ENCODE peak calls at places on chromosomes 3 and 15, in ten cellular contexts. One of them, this sample, is unnamed.

GRCh38 chr3:144104146-144104545 is 132.5 kb downstream of the DIPK2A start:
- DNase-seq in NCI-H2081: peak
- DNase-seq in foreskin fibroblast: no peak
- DNase-seq in stimulated activated naive CD8-positive, alpha-beta T cell treated with anti-CD3 and anti-CD28 coated beads, Interleukin-15, Interleukin-2, amounts not matched to agents 100 U/mL and 50 U/mL, for 24 hours: no peak
- DNase-seq in Caco-2: no peak
- DNase-seq in GM10248: no peak
- DNase-seq in stimulated activated effector memory CD8-positive, alpha-beta T cell treated with anti-CD3 and anti-CD28 coated beads, Interleukin-12 subunit alpha, Interleukin-12 subunit beta, amount 100 ng/mL, for 72 hours: no peak
- DNase-seq in T-cell: no peak
- DNase-seq in adrenal gland: no peak
- DNase-seq in AG09309: no peak
- DNase-seq in this sample: no peak

GRCh38 chr15:72229076-72229946 is 1.7 kb downstream of the PKM start:
- DNase-seq in GM10248: no peak
- DNase-seq in AG09309: no peak
- DNase-seq in stimulated activated effector memory CD8-positive, alpha-beta T cell treated with anti-CD3 and anti-CD28 coated beads, Interleukin-12 subunit alpha, Interleukin-12 subunit beta, amount 100 ng/mL, for 72 hours: peak
- DNase-seq in stimulated activated naive CD8-positive, alpha-beta T cell treated with anti-CD3 and anti-CD28 coated beads, Interleukin-15, Interleukin-2, amounts not matched to agents 100 U/mL and 50 U/mL, for 24 hours: peak
- DNase-seq in T-cell: peak
- DNase-seq in foreskin fibroblast: no peak
- DNase-seq in Caco-2: no peak
- DNase-seq in NCI-H2081: peak
- DNase-seq in adrenal gland: no peak
- DNase-seq in this sample: no peak

GRCh38 chr3:198107840-198108734 is 148.1 kb downstream of the LMLN start:
- DNase-seq in foreskin fibroblast: peak
- DNase-seq in AG09309: no peak
- DNase-seq in adrenal gland: no peak
- DNase-seq in GM10248: no peak
- DNase-seq in T-cell: no peak
- DNase-seq in NCI-H2081: no peak
- DNase-seq in stimulated activated effector memory CD8-positive, alpha-beta T cell treated with anti-CD3 and anti-CD28 coated beads, Interleukin-12 subunit alpha, Interleukin-12 subunit beta, amount 100 ng/mL, for 72 hours: no peak
- DNase-seq in stimulated activated naive CD8-positive, alpha-beta T cell treated with anti-CD3 and anti-CD28 coated beads, Interleukin-15, Interleukin-2, amounts not matched to agents 100 U/mL and 50 U/mL, for 24 hours: no peak
- DNase-seq in Caco-2: no peak
- DNase-seq in this sample: no peak

GRCh38 chr15:85751731-85752421 is 42.8 kb downstream of the KLHL25 start:
- DNase-seq in GM10248: no peak
- DNase-seq in stimulated activated naive CD8-positive, alpha-beta T cell treated with anti-CD3 and anti-CD28 coated beads, Interleukin-15, Interleukin-2, amounts not matched to agents 100 U/mL and 50 U/mL, for 24 hours: no peak
- DNase-seq in Caco-2: peak
- DNase-seq in adrenal gland: no peak
- DNase-seq in NCI-H2081: no peak
- DNase-seq in foreskin fibroblast: no peak
- DNase-seq in AG09309: no peak
- DNase-seq in T-cell: no peak
- DNase-seq in stimulated activated effector memory CD8-positive, alpha-beta T cell treated with anti-CD3 and anti-CD28 coated beads, Interleukin-12 subunit alpha, Interleukin-12 subunit beta, amount 100 ng/mL, for 72 hours: no peak
- DNase-seq in this sample: no peak

GRCh38 chr3:184465883-184466412 is 86.1 kb downstream of the CHRD start:
- DNase-seq in GM10248: no peak
- DNase-seq in stimulated activated naive CD8-positive, alpha-beta T cell treated with anti-CD3 and anti-CD28 coated beads, Interleukin-15, Interleukin-2, amounts not matched to agents 100 U/mL and 50 U/mL, for 24 hours: no peak
- DNase-seq in foreskin fibroblast: no peak
- DNase-seq in AG09309: no peak
- DNase-seq in stimulated activated effector memory CD8-positive, alpha-beta T cell treated with anti-CD3 and anti-CD28 coated beads, Interleukin-12 subunit alpha, Interleukin-12 subunit beta, amount 100 ng/mL, for 72 hours: no peak
- DNase-seq in NCI-H2081: no peak
- DNase-seq in Caco-2: no peak
- DNase-seq in adrenal gland: no peak
- DNase-seq in T-cell: no peak
- DNase-seq in this sample: no peak

GRCh38 chr15:40844543-40844981 is 714 bp downstream of the SPINT1 start:
- DNase-seq in Caco-2: no peak
- DNase-seq in stimulated activated naive CD8-positive, alpha-beta T cell treated with anti-CD3 and anti-CD28 coated beads, Interleukin-15, Interleukin-2, amounts not matched to agents 100 U/mL and 50 U/mL, for 24 hours: peak
- DNase-seq in stimulated activated effector memory CD8-positive, alpha-beta T cell treated with anti-CD3 and anti-CD28 coated beads, Interleukin-12 subunit alpha, Interleukin-12 subunit beta, amount 100 ng/mL, for 72 hours: no peak
- DNase-seq in foreskin fibroblast: no peak
- DNase-seq in adrenal gland: no peak
- DNase-seq in AG09309: no peak
- DNase-seq in NCI-H2081: peak
- DNase-seq in T-cell: peak
- DNase-seq in GM10248: peak
- DNase-seq in this sample: no peak

GRCh38 chr3:151841801-151842200 is 27.9 kb downstream of the AADAC start:
- DNase-seq in T-cell: no peak
- DNase-seq in foreskin fibroblast: no peak
- DNase-seq in Caco-2: no peak
- DNase-seq in stimulated activated naive CD8-positive, alpha-beta T cell treated with anti-CD3 and anti-CD28 coated beads, Interleukin-15, Interleukin-2, amounts not matched to agents 100 U/mL and 50 U/mL, for 24 hours: no peak
- DNase-seq in AG09309: no peak
- DNase-seq in GM10248: no peak
- DNase-seq in adrenal gland: no peak
- DNase-seq in stimulated activated effector memory CD8-positive, alpha-beta T cell treated with anti-CD3 and anti-CD28 coated beads, Interleukin-12 subunit alpha, Interleukin-12 subunit beta, amount 100 ng/mL, for 72 hours: no peak
- DNase-seq in NCI-H2081: no peak
- DNase-seq in this sample: no peak

GRCh38 chr3:87206070-87206469 is 21.0 kb upstream of the CHMP2B start:
- DNase-seq in adrenal gland: no peak
- DNase-seq in stimulated activated naive CD8-positive, alpha-beta T cell treated with anti-CD3 and anti-CD28 coated beads, Interleukin-15, Interleukin-2, amounts not matched to agents 100 U/mL and 50 U/mL, for 24 hours: no peak
- DNase-seq in AG09309: peak
- DNase-seq in NCI-H2081: no peak
- DNase-seq in stimulated activated effector memory CD8-positive, alpha-beta T cell treated with anti-CD3 and anti-CD28 coated beads, Interleukin-12 subunit alpha, Interleukin-12 subunit beta, amount 100 ng/mL, for 72 hours: no peak
- DNase-seq in foreskin fibroblast: peak
- DNase-seq in T-cell: no peak
- DNase-seq in GM10248: no peak
- DNase-seq in Caco-2: no peak
- DNase-seq in this sample: peak

GRCh38 chr3:125107861-125108567 is 52.2 kb upstream of the HEG1 start:
- DNase-seq in Caco-2: no peak
- DNase-seq in NCI-H2081: no peak
- DNase-seq in AG09309: peak
- DNase-seq in foreskin fibroblast: peak
- DNase-seq in T-cell: no peak
- DNase-seq in GM10248: peak
- DNase-seq in adrenal gland: no peak
- DNase-seq in stimulated activated naive CD8-positive, alpha-beta T cell treated with anti-CD3 and anti-CD28 coated beads, Interleukin-15, Interleukin-2, amounts not matched to agents 100 U/mL and 50 U/mL, for 24 hours: no peak
- DNase-seq in stimulated activated effector memory CD8-positive, alpha-beta T cell treated with anti-CD3 and anti-CD28 coated beads, Interleukin-12 subunit alpha, Interleukin-12 subunit beta, amount 100 ng/mL, for 72 hours: peak
- DNase-seq in this sample: peak

GRCh38 chr3:38347421-38348200 is 1.0 kb downstream of the XYLB start:
- DNase-seq in Caco-2: peak
- DNase-seq in AG09309: no peak
- DNase-seq in NCI-H2081: no peak
- DNase-seq in stimulated activated effector memory CD8-positive, alpha-beta T cell treated with anti-CD3 and anti-CD28 coated beads, Interleukin-12 subunit alpha, Interleukin-12 subunit beta, amount 100 ng/mL, for 72 hours: no peak
- DNase-seq in adrenal gland: no peak
- DNase-seq in stimulated activated naive CD8-positive, alpha-beta T cell treated with anti-CD3 and anti-CD28 coated beads, Interleukin-15, Interleukin-2, amounts not matched to agents 100 U/mL and 50 U/mL, for 24 hours: no peak
- DNase-seq in foreskin fibroblast: no peak
- DNase-seq in GM10248: no peak
- DNase-seq in T-cell: no peak
- DNase-seq in this sample: no peak

GRCh38 chr3:48092270-48092669 is 76.1 kb upstream of the MAP4 start:
- DNase-seq in NCI-H2081: no peak
- DNase-seq in Caco-2: no peak
- DNase-seq in T-cell: no peak
- DNase-seq in stimulated activated naive CD8-positive, alpha-beta T cell treated with anti-CD3 and anti-CD28 coated beads, Interleukin-15, Interleukin-2, amounts not matched to agents 100 U/mL and 50 U/mL, for 24 hours: no peak
- DNase-seq in AG09309: no peak
- DNase-seq in adrenal gland: no peak
- DNase-seq in foreskin fibroblast: no peak
- DNase-seq in GM10248: no peak
- DNase-seq in stimulated activated effector memory CD8-positive, alpha-beta T cell treated with anti-CD3 and anti-CD28 coated beads, Interleukin-12 subunit alpha, Interleukin-12 subunit beta, amount 100 ng/mL, for 72 hours: no peak
- DNase-seq in this sample: no peak

GRCh38 chr3:196159952-196160804 is 51.0 kb downstream of the ZDHHC19 start:
- DNase-seq in GM10248: peak
- DNase-seq in foreskin fibroblast: peak
- DNase-seq in adrenal gland: no peak
- DNase-seq in Caco-2: no peak
- DNase-seq in T-cell: no peak
- DNase-seq in AG09309: peak
- DNase-seq in stimulated activated effector memory CD8-positive, alpha-beta T cell treated with anti-CD3 and anti-CD28 coated beads, Interleukin-12 subunit alpha, Interleukin-12 subunit beta, amount 100 ng/mL, for 72 hours: no peak
- DNase-seq in stimulated activated naive CD8-positive, alpha-beta T cell treated with anti-CD3 and anti-CD28 coated beads, Interleukin-15, Interleukin-2, amounts not matched to agents 100 U/mL and 50 U/mL, for 24 hours: peak
- DNase-seq in NCI-H2081: no peak
- DNase-seq in this sample: peak

GRCh38 chr15:88865498-88866099 is 29.7 kb downstream of the HAPLN3 start:
- DNase-seq in NCI-H2081: no peak
- DNase-seq in GM10248: no peak
- DNase-seq in Caco-2: no peak
- DNase-seq in adrenal gland: no peak
- DNase-seq in stimulated activated effector memory CD8-positive, alpha-beta T cell treated with anti-CD3 and anti-CD28 coated beads, Interleukin-12 subunit alpha, Interleukin-12 subunit beta, amount 100 ng/mL, for 72 hours: no peak
- DNase-seq in foreskin fibroblast: no peak
- DNase-seq in stimulated activated naive CD8-positive, alpha-beta T cell treated with anti-CD3 and anti-CD28 coated beads, Interleukin-15, Interleukin-2, amounts not matched to agents 100 U/mL and 50 U/mL, for 24 hours: no peak
- DNase-seq in AG09309: no peak
- DNase-seq in T-cell: no peak
- DNase-seq in this sample: no peak

GRCh38 chr3:108412351-108412750 is 98.0 kb downstream of the MYH15 start:
- DNase-seq in AG09309: no peak
- DNase-seq in stimulated activated effector memory CD8-positive, alpha-beta T cell treated with anti-CD3 and anti-CD28 coated beads, Interleukin-12 subunit alpha, Interleukin-12 subunit beta, amount 100 ng/mL, for 72 hours: no peak
- DNase-seq in stimulated activated naive CD8-positive, alpha-beta T cell treated with anti-CD3 and anti-CD28 coated beads, Interleukin-15, Interleukin-2, amounts not matched to agents 100 U/mL and 50 U/mL, for 24 hours: no peak
- DNase-seq in GM10248: no peak
- DNase-seq in T-cell: no peak
- DNase-seq in foreskin fibroblast: no peak
- DNase-seq in NCI-H2081: no peak
- DNase-seq in Caco-2: no peak
- DNase-seq in adrenal gland: no peak
- DNase-seq in this sample: no peak

GRCh38 chr15:36844453-36845094 is 255.8 kb downstream of the MEIS2 start:
- DNase-seq in GM10248: no peak
- DNase-seq in adrenal gland: no peak
- DNase-seq in foreskin fibroblast: no peak
- DNase-seq in T-cell: no peak
- DNase-seq in stimulated activated effector memory CD8-positive, alpha-beta T cell treated with anti-CD3 and anti-CD28 coated beads, Interleukin-12 subunit alpha, Interleukin-12 subunit beta, amount 100 ng/mL, for 72 hours: no peak
- DNase-seq in NCI-H2081: peak
- DNase-seq in Caco-2: no peak
- DNase-seq in AG09309: no peak
- DNase-seq in stimulated activated naive CD8-positive, alpha-beta T cell treated with anti-CD3 and anti-CD28 coated beads, Interleukin-15, Interleukin-2, amounts not matched to agents 100 U/mL and 50 U/mL, for 24 hours: no peak
- DNase-seq in this sample: no peak